ENCODE peak calls at places on chromosomes 3 and 15, in eight cellular contexts. Y is PC-9, Z is neural crest cell, T is glutamatergic neuron, L is psoas muscle, Q is foreskin fibroblast, J is endothelial cell, X is IMR-90. W is an unnamed sample.

GRCh38 chr3:40557558-40558161 is 32.9 kb downstream of the ZNF621 start:
- DNase-seq in Y (no peak), Z (no peak), T (no peak), L (no peak), Q (no peak), J (no peak), X (no peak), W (no peak)

GRCh38 chr3:46737320-46737719 is 19.7 kb upstream of the PRSS50 start:
- DNase-seq in Y (no peak), Z (no peak), T (no peak), L (no peak), Q (no peak), J (no peak), X (no peak), W (no peak)

GRCh38 chr3:186386883-186387560 is 25.0 kb upstream of the DGKG start:
- DNase-seq in Y (no peak), Z (no peak), T (no peak), L (no peak), Q (no peak), J (no peak), X (no peak), W (no peak)

GRCh38 chr3:99925584-99925983 is 107.9 kb downstream of the CMSS1 start:
- DNase-seq in Y (peak), Z (no peak), T (no peak), L (no peak), Q (peak), J (no peak), X (peak), W (peak)

GRCh38 chr15:49915822-49916221 is 203.2 kb downstream of the ATP8B4 start:
- DNase-seq in Y (no peak), Z (no peak), T (no peak), L (no peak), Q (no peak), J (no peak), X (no peak), W (no peak)

GRCh38 chr15:61318276-61318675 is 89.2 kb upstream of the RORA start:
- DNase-seq in Y (no peak), Z (no peak), T (peak), L (no peak), Q (no peak), J (no peak), X (no peak), W (no peak)

GRCh38 chr3:185151101-185151958 is 1.5 kb downstream of the C3orf70 start:
- DNase-seq in Y (no peak), Z (no peak), T (no peak), L (no peak), Q (no peak), J (no peak), X (no peak), W (no peak)

GRCh38 chr3:108006077-108006675 is 84.7 kb downstream of the CD47 start:
- DNase-seq in Y (peak), Z (no peak), T (no peak), L (no peak), Q (no peak), J (no peak), X (no peak), W (peak)

GRCh38 chr3:48064292-48064829 is 48.1 kb upstream of the MAP4 start:
- DNase-seq in Y (no peak), Z (no peak), T (no peak), L (no peak), Q (peak), J (no peak), X (peak), W (no peak)

GRCh38 chr3:184380210-184380626 is 364 bp downstream of the CHRD start:
- DNase-seq in Y (no peak), Z (peak), T (peak), L (peak), Q (peak), J (peak), X (no peak), W (peak)

GRCh38 chr3:66989241-66989640 is 8.9 kb upstream of the KBTBD8 start:
- DNase-seq in Y (no peak), Z (no peak), T (no peak), L (no peak), Q (no peak), J (no peak), X (no peak), W (no peak)

GRCh38 chr3:193871093-193871485 is 264.9 kb upstream of the HES1 start:
- DNase-seq in Y (no peak), Z (no peak), T (no peak), L (no peak), Q (no peak), J (no peak), X (no peak), W (no peak)

GRCh38 chr15:36371509-36371908 is 207.9 kb upstream of the CDIN1 start:
- DNase-seq in Y (peak), Z (no peak), T (no peak), L (no peak), Q (peak), J (no peak), X (peak), W (no peak)

GRCh38 chr3:141955163-141955562 is 78.7 kb downstream of the ATP1B3 start:
- DNase-seq in Y (no peak), Z (no peak), T (no peak), L (no peak), Q (peak), J (no peak), X (peak), W (no peak)

GRCh38 chr15:28272587-28272986 is 49.4 kb downstream of the HERC2 start:
- DNase-seq in Y (no peak), Z (no peak), T (no peak), L (no peak), Q (no peak), J (no peak), X (no peak), W (no peak)

GRCh38 chr3:32968367-32969087 is 17.1 kb downstream of the CCR4 start:
- DNase-seq in Y (no peak), Z (no peak), T (no peak), L (no peak), Q (no peak), J (no peak), X (no peak), W (no peak)
- TF ChIP-seq CTCF in Y (no peak), Z (peak), T (no peak), L (no peak), Q (no peak), J (no peak), X (no peak), W (no peak)

DNA sequence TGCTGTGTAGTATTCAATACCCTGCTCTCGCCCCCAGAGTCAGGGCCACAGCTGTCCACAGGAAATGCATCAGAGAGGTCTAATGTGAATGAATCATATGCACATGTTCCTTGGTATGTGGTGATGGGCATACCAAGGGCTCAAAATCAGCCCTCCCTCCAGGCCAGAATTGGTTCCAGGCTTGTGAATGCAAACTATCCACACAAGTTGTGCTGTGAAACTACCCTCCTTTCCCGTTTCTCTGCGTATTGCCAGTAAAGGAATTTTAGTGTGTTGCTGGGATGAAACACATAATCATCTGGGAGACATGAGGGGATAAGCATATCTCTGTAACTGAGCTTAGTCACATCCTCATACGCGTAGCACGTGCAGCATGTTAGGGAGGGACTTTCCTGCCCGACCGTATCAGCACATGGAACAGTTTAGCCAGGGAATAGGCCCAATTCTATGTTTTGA is 9.2 kb upstream of the MME start:
- DNase-seq in Y (no peak), Z (no peak), T (no peak), L (peak), Q (peak), J (no peak), X (peak), W (no peak)
- TF ChIP-seq CTCF in Y (no peak), Z (no peak), T (no peak), L (no peak), Q (no peak), J (no peak), X (no peak), W (no peak)

GRCh38 chr3:72031581-72031980 is 246.6 kb upstream of the PROK2 start:
- DNase-seq in Y (no peak), Z (no peak), T (no peak), L (peak), Q (peak), J (no peak), X (peak), W (no peak)
- TF ChIP-seq CTCF in Y (no peak), Z (no peak), T (no peak), L (no peak), Q (peak), J (no peak), X (no peak), W (no peak)

GRCh38 chr15:62708470-62708869 is 334.1 kb upstream of the TPM1 start:
- DNase-seq in Y (no peak), Z (no peak), T (no peak), L (no peak), Q (no peak), J (no peak), X (no peak), W (no peak)

GRCh38 chr15:62711691-62712454 is 330.7 kb upstream of the TPM1 start:
- DNase-seq in Y (no peak), Z (no peak), T (no peak), L (no peak), Q (peak), J (no peak), X (peak), W (no peak)

GRCh38 chr15:62709261-62709660 is 333.3 kb upstream of the TPM1 start:
- DNase-seq in Y (no peak), Z (no peak), T (no peak), L (no peak), Q (no peak), J (no peak), X (no peak), W (no peak)

GRCh38 chr15:62706361-62706760 is 336.2 kb upstream of the TPM1 start:
- DNase-seq in Y (no peak), Z (no peak), T (no peak), L (no peak), Q (peak), J (no peak), X (no peak), W (no peak)
- TF ChIP-seq CTCF in Y (no peak), Z (no peak), T (no peak), L (no peak), Q (no peak), J (no peak), X (no peak), W (no peak)

GRCh38 chr3:65425880-65426279 is 612.8 kb downstream of the MAGI1 start:
- DNase-seq in Y (no peak), Z (no peak), T (no peak), L (no peak), Q (peak), J (peak), X (peak), W (peak)
- TF ChIP-seq CTCF in Y (peak), Z (peak), T (peak), L (peak), Q (peak), J (no peak), X (peak), W (no peak)

GRCh38 chr3:121531269-121531668 is 14.5 kb downstream of the POLQ start:
- DNase-seq in Y (no peak), Z (no peak), T (no peak), L (no peak), Q (no peak), J (no peak), X (no peak), W (no peak)

DNA sequence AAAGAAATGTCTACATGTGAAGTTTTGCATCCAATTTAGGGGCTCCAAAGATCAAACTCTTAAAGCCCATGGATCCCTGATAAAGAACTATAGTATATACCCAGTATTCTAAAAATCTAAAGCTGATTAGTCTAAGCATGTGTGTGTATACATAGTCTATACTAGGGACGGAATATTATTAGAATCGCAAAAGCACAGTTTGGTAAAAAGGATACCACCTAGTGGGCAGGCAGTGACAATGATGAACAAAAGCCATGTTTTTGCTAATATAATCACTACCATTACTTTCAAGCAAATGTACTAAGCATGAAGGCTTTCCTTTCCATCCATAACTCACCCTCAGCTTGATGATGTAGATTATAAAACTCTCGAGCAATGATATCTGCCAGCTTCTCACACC is 16.5 kb downstream of the POLQ start:
- DNase-seq in Y (no peak), Z (no peak), T (no peak), L (no peak), Q (peak), J (no peak), X (peak), W (no peak)
- TF ChIP-seq CTCF in Y (peak), Z (peak), T (peak), L (no peak), Q (peak), J (peak), X (peak), W (no peak)

W was measured in Calu3.